ENCODE peak calls at places on chromosome 10, in four cellular contexts. L, V, R and Y are unnamed samples.

GRCh38 chr10:6406220-6407033 is 173.6 kb downstream of the PRKCQ start:
- DNase-seq in V (no peak), L (no peak), R (peak), Y (peak)

GRCh38 chr10:97575101-97575668 is 2.6 kb downstream of the ANKRD2 start:
- DNase-seq in R (no peak), V (no peak), L (no peak), Y (no peak)

GRCh38 chr10:86520871-86521619 is 547 bp downstream of the WAPL start:
- DNase-seq in R (peak), L (peak), V (peak), Y (peak)

GRCh38 chr10:84493951-84494848 is 165.8 kb downstream of the CCSER2 start:
- DNase-seq in L (no peak), R (no peak), V (no peak), Y (peak)

GRCh38 chr10:48469516-48470020 is 135.3 kb downstream of the ARHGAP22 start:
- DNase-seq in R (peak), V (no peak), L (no peak), Y (peak)

GRCh38 chr10:92972066-92972870 is 88.3 kb upstream of the CYP26C1 start:
- DNase-seq in V (no peak), R (no peak), L (no peak), Y (peak)

GRCh38 chr10:49550563-49550962 is 11.6 kb upstream of the ERCC6 start:
- DNase-seq in V (no peak), R (no peak), L (no peak), Y (peak)

GRCh38 chr10:36679554-36679953 is 445.8 kb upstream of the ANKRD30A start:
- DNase-seq in L (no peak), V (no peak), R (no peak), Y (no peak)

GRCh38 chr10:29646238-29646902 is 11.6 kb upstream of the SVIL start:
- DNase-seq in R (peak), L (no peak), V (peak), Y (peak)

GRCh38 chr10:60518745-60519144 is 129.1 kb upstream of the ANK3 start:
- DNase-seq in R (peak), V (no peak), L (no peak), Y (no peak)

GRCh38 chr10:46287846-46288480 is 1.2 kb downstream of the ANTXRL start:
- DNase-seq in V (no peak), R (no peak), L (no peak), Y (no peak)

GRCh38 chr10:47264797-47265281 is 35.2 kb upstream of the GDF10 start:
- DNase-seq in V (no peak), R (no peak), L (peak), Y (peak)

GRCh38 chr10:114538544-114538906 is 119.5 kb downstream of the ABLIM1 start:
- DNase-seq in V (no peak), L (peak), R (peak), Y (no peak)

GRCh38 chr10:59847888-59848287 is 58.5 kb downstream of the CCDC6 start:
- DNase-seq in V (no peak), L (no peak), R (no peak), Y (no peak)

GRCh38 chr10:34492081-34492480 is 323.0 kb downstream of the PARD3 start:
- DNase-seq in V (no peak), L (no peak), R (peak), Y (no peak)

GRCh38 chr10:70174058-70174741 is 3.9 kb upstream of the SAR1A start:
- DNase-seq in R (peak), V (no peak), L (peak), Y (no peak)

GRCh38 chr10:101851411-101852116 is 8.0 kb upstream of the KCNIP2 start:
- DNase-seq in V (no peak), R (no peak), L (no peak), Y (no peak)

GRCh38 chr10:118712930-118713634 is 41.7 kb downstream of the CACUL1 start:
- DNase-seq in R (no peak), L (no peak), V (no peak), Y (no peak)

GRCh38 chr10:962342-962741 is 25.9 kb upstream of the GTPBP4 start:
- DNase-seq in V (no peak), R (no peak), L (no peak), Y (no peak)

GRCh38 chr10:8050561-8051108 is 3.9 kb upstream of the GATA3 start:
- DNase-seq in L (no peak), R (peak), V (no peak), Y (no peak)

GRCh38 chr10:123038782-123039631 is 30.2 kb downstream of the ACADSB start:
- DNase-seq in V (no peak), R (no peak), L (no peak), Y (no peak)

GRCh38 chr10:93065675-93066543 is 5.3 kb downstream of the CYP26C1 start:
- DNase-seq in V (no peak), L (no peak), R (peak), Y (no peak)

GRCh38 chr10:116201011-116201410 is 72.0 kb downstream of the GFRA1 start:
- DNase-seq in L (no peak), R (no peak), V (no peak), Y (peak)

GRCh38 chr10:59805043-59805442 is 51.8 kb upstream of the MRLN start:
- DNase-seq in L (no peak), V (peak), R (peak), Y (no peak)

GRCh38 chr10:98555011-98555619 is 108.4 kb upstream of the HPS1 start:
- DNase-seq in R (peak), V (no peak), L (no peak), Y (no peak)

GRCh38 chr10:131154306-131155025 is 157.1 kb downstream of the TCERG1L start:
- DNase-seq in R (no peak), L (no peak), V (no peak), Y (no peak)

GRCh38 chr10:13371879-13372470 is 23.9 kb upstream of the SEPHS1 start:
- DNase-seq in R (peak), L (peak), V (peak), Y (peak)

GRCh38 chr10:113517165-113517892 is 35.5 kb upstream of the HABP2 start:
- DNase-seq in R (no peak), L (no peak), V (no peak), Y (no peak)

GRCh38 chr10:5665380-5666323 is 743 bp downstream of the ASB13 start:
- DNase-seq in R (no peak), L (no peak), V (peak), Y (no peak)

GRCh38 chr10:109156396-109156795 is 766.9 kb downstream of the XPNPEP1 start:
- DNase-seq in L (no peak), V (no peak), R (no peak), Y (no peak)